ENCODE peak calls at places on chromosomes 2 and 18, in ten cellular contexts. F is tibial artery; L is astrocyte; V is left ventricle myocardium inferior; S is lung; J is spleen; Z is fibroblast of lung; X is A549; E is cardiac muscle cell; D is CD4-positive, CD25-positive, alpha-beta regulatory T cell. A is an unnamed sample. For H3K4me1, the result is how much of the 10 kb centered on the place peaks cover.

GRCh38 chr2:170224692-170225091 is 46.7 kb downstream of the MYO3B start:
- DNase-seq in D (no peak), L (no peak), E (peak), V (no peak), X (no peak), S (no peak), J (no peak), F (no peak), Z (peak), A (no peak)

GRCh38 chr2:28407976-28408690 is 15.5 kb downstream of the FOSL2 start:
- DNase-seq in X (no peak), F (peak), Z (no peak), V (no peak), E (no peak), L (no peak), D (no peak), J (no peak), S (no peak), A (peak)

GRCh38 chr2:161990741-161991140 is 83.3 kb downstream of the DPP4 start:
- DNase-seq in V (no peak), D (no peak), S (no peak), E (no peak), J (no peak), X (no peak), Z (peak), F (no peak), L (peak), A (no peak)

GRCh38 chr2:80002112-80002511 is 302.4 kb downstream of the LRRTM1 start:
- DNase-seq in L (no peak), S (no peak), V (no peak), E (no peak), J (no peak), F (no peak), Z (no peak), D (no peak), X (no peak), A (no peak)

GRCh38 chr18:23716516-23716915 is 27.3 kb downstream of the LAMA3 start:
- DNase-seq in V (no peak), L (peak), Z (peak), F (no peak), E (no peak), X (no peak), J (no peak), S (no peak), D (no peak), A (no peak)

GRCh38 chr18:8333961-8334360 is 275.3 kb upstream of the RAB12 start:
- DNase-seq in X (no peak), E (no peak), S (no peak), F (no peak), Z (no peak), J (no peak), V (no peak), D (no peak), L (no peak), A (no peak)

GRCh38 chr2:239978381-239978780 is 46.8 kb downstream of the NDUFA10 start:
- DNase-seq in Z (peak), V (no peak), D (no peak), F (no peak), S (no peak), J (no peak), E (no peak), X (no peak), L (peak), A (no peak)

GRCh38 chr18:43869451-43870008 is 592.2 kb upstream of the SYT4 start:
- DNase-seq in E (no peak), J (no peak), F (no peak), S (no peak), V (no peak), X (no peak), L (peak), Z (peak), D (no peak), A (no peak)

GRCh38 chr18:12631831-12632477 is 26.0 kb downstream of the SPIRE1 start:
- DNase-seq in E (no peak), X (no peak), J (no peak), L (no peak), S (no peak), F (no peak), D (no peak), Z (no peak), V (no peak), A (no peak)

GRCh38 chr2:191291471-191291870 is 46.3 kb downstream of the MYO1B start:
- DNase-seq in F (no peak), J (no peak), V (no peak), L (no peak), D (no peak), Z (no peak), E (no peak), S (no peak), X (no peak), A (no peak)

GRCh38 chr2:24915796-24916195 is 4.2 kb downstream of the ADCY3 start:
- DNase-seq in D (no peak), L (no peak), J (peak), F (no peak), E (no peak), X (no peak), S (no peak), V (no peak), Z (peak), A (no peak)

GRCh38 chr2:70181363-70181956 is 9.4 kb downstream of the C2orf42 start:
- DNase-seq in S (no peak), E (no peak), X (no peak), D (no peak), V (no peak), L (no peak), J (peak), Z (no peak), F (no peak), A (no peak)

GRCh38 chr2:25757906-25758305 is 84.5 kb upstream of the DTNB start:
- DNase-seq in L (no peak), V (no peak), E (no peak), D (no peak), S (no peak), F (no peak), X (no peak), Z (no peak), J (no peak), A (no peak)

GRCh38 chr2:21515903-21516302 is 392.1 kb downstream of the TDRD15 start:
- DNase-seq in V (no peak), D (no peak), E (no peak), L (no peak), Z (peak), X (no peak), F (no peak), J (no peak), S (no peak), A (no peak)

GRCh38 chr18:68148862-68149261 is 566.0 kb downstream of the TMX3 start:
- DNase-seq in F (no peak), D (no peak), E (no peak), L (no peak), V (no peak), S (no peak), X (no peak), Z (no peak), J (no peak), A (no peak)

GRCh38 chr2:189233527-189233926 is 54.0 kb upstream of the COL5A2 start:
- DNase-seq in E (no peak), Z (peak), L (no peak), J (no peak), V (no peak), S (no peak), F (no peak), X (no peak), D (no peak), A (no peak)

GRCh38 chr2:168534926-168535325 is 78.9 kb downstream of the CERS6 start:
- DNase-seq in S (no peak), F (no peak), L (no peak), X (no peak), Z (no peak), V (no peak), D (no peak), J (no peak), E (no peak), A (no peak)

GRCh38 chr2:86477349-86477748 is 36.2 kb downstream of the KDM3A start:
- DNase-seq in S (no peak), F (no peak), L (peak), J (no peak), V (no peak), E (no peak), D (no peak), X (no peak), Z (no peak), A (no peak)

GRCh38 chr2:29615183-29615582 is 306.2 kb downstream of the ALK start:
- DNase-seq in V (no peak), L (no peak), S (no peak), X (no peak), J (no peak), E (no peak), F (no peak), D (no peak), Z (no peak), A (no peak)
- H3K4me1 ChIP-seq in V (under half), L (under half), S (under half), X (under half), J (under half), E (under half), F (under half), D (under half), Z (under half), A (under half)

GRCh38 chr2:37711831-37712230 is 40.4 kb upstream of the CDC42EP3 start:
- DNase-seq in V (no peak), S (no peak), F (no peak), E (no peak), J (no peak), D (no peak), L (peak), Z (peak), X (no peak), A (no peak)
- H3K27ac ChIP-seq in V (no peak), S (no peak), F (no peak), E (no peak), J (no peak), D (no peak), L (peak), Z (peak), X (peak), A (no peak)

DNA sequence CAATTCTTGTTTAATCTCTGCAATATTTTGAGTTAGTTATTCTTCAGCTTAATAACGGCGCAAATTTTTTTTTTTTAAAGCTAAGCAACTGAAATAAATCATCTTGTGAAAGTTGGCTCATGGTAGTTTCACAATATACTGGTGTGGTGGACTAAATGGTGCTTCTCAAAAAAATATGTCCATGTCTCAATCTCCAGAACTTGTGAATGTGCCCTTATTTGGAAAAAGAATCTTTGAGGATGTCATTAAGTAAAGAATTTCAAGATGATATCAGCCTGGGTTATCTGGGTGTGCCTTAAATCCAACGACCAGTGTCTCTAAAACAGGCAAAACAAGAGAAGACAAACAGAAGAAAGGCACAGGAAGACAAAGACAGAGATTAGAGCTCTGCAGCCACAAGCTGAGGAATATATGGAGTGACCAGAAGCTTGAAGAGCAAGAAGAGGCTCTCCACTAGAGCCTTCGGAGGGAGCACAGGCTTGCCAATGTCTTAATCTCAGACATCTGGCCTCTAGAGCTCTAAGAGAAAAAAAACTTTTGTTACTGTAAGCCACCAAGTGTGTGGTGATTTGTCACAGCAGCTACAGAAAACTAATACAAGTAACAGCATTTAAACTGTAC is 71.4 kb downstream of the HNMT start:
- DNase-seq in Z (peak), X (no peak), E (no peak), F (no peak), D (no peak), L (peak), V (no peak), J (no peak), S (no peak), A (no peak)
- H3K4me3 ChIP-seq in Z (no peak), X (no peak), E (no peak), F (no peak), D (no peak), L (no peak), V (no peak), J (no peak), S (no peak), A (no peak)

GRCh38 chr2:42133771-42134195 is 35.4 kb upstream of the EML4 start:
- DNase-seq in Z (no peak), L (peak), V (no peak), F (no peak), S (no peak), D (no peak), J (no peak), X (no peak), E (no peak), A (no peak)
- H3K4me1 ChIP-seq in Z (under half), L (under half), V (half or more), F (under half), S (under half), D (half or more), J (half or more), X (half or more), E (under half), A (under half)

GRCh38 chr2:74886251-74886650 is 52.3 kb downstream of the HK2 start:
- DNase-seq in F (no peak), Z (no peak), V (no peak), E (no peak), S (no peak), L (no peak), D (no peak), J (no peak), X (no peak), A (no peak)
- H3K27ac ChIP-seq in F (no peak), Z (no peak), V (no peak), E (no peak), S (no peak), L (no peak), D (no peak), J (no peak), X (no peak), A (no peak)

DNA sequence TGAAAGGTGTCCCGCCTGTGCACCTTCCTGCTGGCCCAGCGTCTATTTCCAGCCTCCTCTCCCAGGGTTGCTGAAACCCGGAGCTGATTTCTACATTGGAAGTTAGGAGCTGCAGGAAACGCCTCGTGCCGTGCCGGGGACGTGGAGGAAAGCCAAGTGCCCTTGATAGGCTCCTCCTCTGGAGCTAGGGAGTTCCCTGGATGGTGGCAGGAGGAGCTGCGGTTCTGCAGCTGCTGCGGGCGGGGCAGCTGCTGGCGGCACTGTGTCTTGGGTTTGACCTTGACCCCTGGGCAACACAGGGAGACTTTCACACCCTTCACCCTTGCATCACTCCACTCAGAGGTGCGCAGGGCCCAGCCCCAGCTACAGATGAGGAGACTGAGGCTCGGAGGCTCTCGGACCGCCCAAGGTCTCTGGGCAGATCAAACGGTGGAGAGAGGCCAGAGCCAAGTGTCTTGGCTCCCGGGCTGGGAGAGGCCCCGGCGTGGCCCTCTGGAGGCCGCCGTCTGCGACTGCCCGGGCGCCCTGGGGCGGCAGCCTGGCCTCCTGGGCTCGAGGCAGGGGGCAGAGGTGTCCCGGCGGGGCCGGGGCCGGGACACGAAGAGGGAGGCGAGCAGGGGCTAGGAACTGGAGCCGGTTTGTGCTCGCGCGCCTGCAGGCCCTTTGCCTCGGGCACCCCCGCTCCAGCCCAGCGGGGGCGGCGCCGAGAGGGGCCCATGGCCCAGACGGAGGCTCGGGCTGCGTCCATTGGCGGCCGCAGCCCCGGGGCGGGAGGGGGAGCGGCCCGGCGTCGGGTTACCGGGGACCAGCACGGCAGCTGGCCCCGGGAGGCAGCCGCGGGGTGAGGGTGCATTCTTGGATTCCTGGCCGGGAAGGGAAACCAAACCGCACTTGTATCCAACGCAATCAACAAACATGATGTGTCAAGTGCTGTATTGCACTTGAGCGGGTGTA is 129.7 kb upstream of the SLC1A4 start:
- DNase-seq in F (peak), Z (peak), D (no peak), E (peak), J (peak), X (peak), L (peak), V (peak), S (peak), A (peak)
- H3K4me3 ChIP-seq in F (peak), Z (peak), D (no peak), E (peak), J (peak), X (peak), L (peak), V (peak), S (no peak), A (peak)

GRCh38 chr2:219638948-219639341 is 11.5 kb downstream of the SLC4A3 start:
- DNase-seq in Z (no peak), F (no peak), V (no peak), D (no peak), S (no peak), J (no peak), L (no peak), X (no peak), E (no peak), A (no peak)

GRCh38 chr2:219636941-219637841 is 9.8 kb downstream of the SLC4A3 start:
- DNase-seq in X (no peak), Z (no peak), L (no peak), D (no peak), V (no peak), F (peak), J (no peak), E (no peak), S (no peak), A (no peak)

GRCh38 chr2:219638217-219638947 is 11.0 kb downstream of the SLC4A3 start:
- DNase-seq in J (no peak), E (no peak), V (no peak), L (no peak), F (peak), Z (no peak), X (no peak), S (no peak), D (no peak), A (no peak)

GRCh38 chr2:219636144-219636915 is 8.9 kb downstream of the SLC4A3 start:
- DNase-seq in X (no peak), J (peak), L (no peak), Z (no peak), S (no peak), D (no peak), E (no peak), F (no peak), V (no peak), A (no peak)

GRCh38 chr2:219637842-219638185 is 10.4 kb downstream of the SLC4A3 start:
- DNase-seq in Z (no peak), L (no peak), J (no peak), F (no peak), X (no peak), S (no peak), V (no peak), D (no peak), E (no peak), A (no peak)
- H3K4me1 ChIP-seq in Z (under half), L (under half), J (under half), F (under half), X (under half), S (under half), V (half or more), D (under half), E (under half), A (under half)

A was measured in adrenal gland.